ENCODE peak calls at places on chromosomes 5 and 9, in nine cellular contexts. U is GM23248; T is Peyer's patch; A is CD8-positive, alpha-beta T cell; E is neuronal stem cell; P is Panc1; B is kidney; J is breast epithelium; C is astrocyte. K is an unnamed sample.

GRCh38 chr9:38082456-38083287 is 13.6 kb upstream of the SHB start:
- DNase-seq in U (peak; percentile 39), T (no peak), A (no peak), E (no peak), P (no peak), B (peak; percentile 26), J (no peak), C (no peak), K (no peak)

GRCh38 chr9:94869415-94869838 is 142.9 kb downstream of the AOPEP start:
- DNase-seq in U (peak; percentile 81), T (no peak), A (no peak), E (no peak), P (no peak), B (no peak), J (no peak), C (peak; percentile 87), K (no peak)

GRCh38 chr5:72821776-72822175 is 5.3 kb downstream of the TNPO1 start:
- DNase-seq in U (no peak), T (no peak), A (no peak), E (no peak), P (no peak), B (no peak), J (no peak), C (no peak), K (no peak)

GRCh38 chr5:6096101-6096500 is 282.2 kb downstream of the MED10 start:
- DNase-seq in U (no peak), T (no peak), A (no peak), E (no peak), P (no peak), B (no peak), J (no peak), C (no peak), K (no peak)

GRCh38 chr9:111961575-111961974 is 65.0 kb downstream of the UGCG start:
- DNase-seq in U (peak; percentile 24), T (no peak), A (no peak), E (no peak), P (peak; percentile 71), B (peak; percentile 76), J (no peak), C (peak; percentile 79), K (no peak)

GRCh38 chr9:97858826-97859225 is 5.8 kb downstream of the FOXE1 start:
- DNase-seq in U (no peak), T (no peak), A (no peak), E (no peak), P (no peak), B (no peak), J (no peak), C (no peak), K (no peak)

GRCh38 chr9:16515879-16516289 is 354.6 kb downstream of the BNC2 start:
- DNase-seq in U (peak; percentile 79), T (no peak), A (no peak), E (no peak), P (no peak), B (no peak), J (no peak), C (peak; percentile 83), K (no peak)

GRCh38 chr5:169828385-169828784 is 151.9 kb downstream of the INSYN2B start:
- DNase-seq in U (no peak), T (no peak), A (no peak), E (no peak), P (no peak), B (no peak), J (no peak), C (peak; percentile 31), K (no peak)

GRCh38 chr9:136229096-136230065 is 16.2 kb downstream of the QSOX2 start:
- DNase-seq in U (no peak), T (no peak), A (no peak), E (no peak), P (no peak), B (no peak), J (no peak), C (peak; percentile 29), K (no peak)

GRCh38 chr9:110808599-110808980 is 140.0 kb downstream of the MUSK start:
- DNase-seq in U (no peak), T (no peak), A (no peak), E (no peak), P (no peak), B (no peak), J (no peak), C (no peak), K (no peak)

GRCh38 chr5:107919969-107920368 is 249.2 kb upstream of the EFNA5 start:
- DNase-seq in U (no peak), T (no peak), A (no peak), E (no peak), P (no peak), B (no peak), J (no peak), C (no peak), K (no peak)

GRCh38 chr5:74816875-74817274 is 49.3 kb downstream of the FAM169A start:
- DNase-seq in U (no peak), T (no peak), A (no peak), E (no peak), P (no peak), B (no peak), J (no peak), C (no peak), K (no peak)

GRCh38 chr5:134449167-134449566 is 37.5 kb upstream of the CDKN2AIPNL start:
- DNase-seq in U (no peak), T (no peak), A (no peak), E (no peak), P (no peak), B (no peak), J (no peak), C (no peak), K (no peak)

GRCh38 chr5:65927497-65928340 is 1.3 kb downstream of the ERBIN start:
- DNase-seq in U (peak; percentile 84), T (peak; percentile 45), A (no peak), E (no peak), P (no peak), B (no peak), J (no peak), C (peak; percentile 60), K (no peak)

GRCh38 chr5:172798422-172799215 is 27.6 kb upstream of the DUSP1 start:
- DNase-seq in U (peak; percentile 95), T (no peak), A (no peak), E (no peak), P (no peak), B (no peak), J (no peak), C (peak; percentile 94), K (no peak)

GRCh38 chr5:16970826-16971225 is 34.7 kb upstream of the MYO10 start:
- DNase-seq in U (peak; percentile 60), T (no peak), A (no peak), E (no peak), P (no peak), B (no peak), J (no peak), C (peak; percentile 34), K (no peak)

GRCh38 chr5:168106008-168106761 is 185.3 kb upstream of the WWC1 start:
- DNase-seq in U (peak; percentile 81), T (no peak), A (no peak), E (no peak), P (no peak), B (no peak), J (no peak), C (peak; percentile 93), K (no peak)

GRCh38 chr5:177429248-177430045 is 3.0 kb downstream of the GRK6 start:
- DNase-seq in U (no peak), T (peak; percentile 91), A (peak; percentile 86), E (no peak), P (no peak), B (peak; percentile 88), J (no peak), C (no peak), K (no peak)

DNA sequence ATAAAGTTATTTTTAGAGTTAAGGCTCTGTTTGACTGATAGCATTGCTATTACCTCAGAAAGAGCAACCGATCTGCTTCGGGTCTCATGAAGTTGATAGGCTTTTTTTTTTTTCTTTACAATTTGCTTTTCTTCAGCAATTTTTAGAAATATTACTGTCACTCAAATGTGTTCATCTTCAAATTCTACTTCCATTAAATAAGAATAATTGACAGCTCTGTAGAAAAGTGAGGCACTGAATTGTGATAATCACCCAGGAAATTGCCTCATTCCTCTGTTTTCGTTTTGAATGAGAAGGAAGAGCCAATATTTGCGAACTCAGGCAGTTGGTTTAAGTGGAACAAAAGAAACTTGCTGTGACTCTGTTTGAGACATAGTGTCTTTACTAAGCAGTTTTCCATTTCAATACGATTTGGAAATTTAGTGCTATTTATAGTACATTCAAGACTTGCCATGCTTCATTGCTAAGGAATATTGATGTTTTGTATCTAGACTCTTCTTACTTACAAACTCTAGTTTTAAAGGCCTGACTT is 700.5 kb upstream of the CDH10 start:
- DNase-seq in U (no peak), T (no peak), A (no peak), E (no peak), P (no peak), B (no peak), J (no peak), C (no peak), K (no peak)
- H3K27ac ChIP-seq in U (no peak overlapping the region), T (no peak overlapping the region), A (no peak overlapping the region), E (no peak overlapping the region), P (no peak overlapping the region), B (no peak overlapping the region), J (no peak overlapping the region), C (no peak overlapping the region), K (no peak overlapping the region)

GRCh38 chr9:104906441-104907277 is 21.3 kb downstream of the ABCA1 start:
- DNase-seq in U (peak; percentile 96), T (no peak), A (no peak), E (no peak), P (no peak), B (no peak), J (no peak), C (peak; percentile 81), K (no peak)
- H3K27ac ChIP-seq in U (peak overlapping the region; percentile 98), T (peak overlapping the region; percentile 42), A (no peak overlapping the region), E (no peak overlapping the region), P (no peak overlapping the region), B (no peak overlapping the region), J (peak overlapping the region; percentile 93), C (peak overlapping the region; percentile 61), K (no peak overlapping the region)

DNA sequence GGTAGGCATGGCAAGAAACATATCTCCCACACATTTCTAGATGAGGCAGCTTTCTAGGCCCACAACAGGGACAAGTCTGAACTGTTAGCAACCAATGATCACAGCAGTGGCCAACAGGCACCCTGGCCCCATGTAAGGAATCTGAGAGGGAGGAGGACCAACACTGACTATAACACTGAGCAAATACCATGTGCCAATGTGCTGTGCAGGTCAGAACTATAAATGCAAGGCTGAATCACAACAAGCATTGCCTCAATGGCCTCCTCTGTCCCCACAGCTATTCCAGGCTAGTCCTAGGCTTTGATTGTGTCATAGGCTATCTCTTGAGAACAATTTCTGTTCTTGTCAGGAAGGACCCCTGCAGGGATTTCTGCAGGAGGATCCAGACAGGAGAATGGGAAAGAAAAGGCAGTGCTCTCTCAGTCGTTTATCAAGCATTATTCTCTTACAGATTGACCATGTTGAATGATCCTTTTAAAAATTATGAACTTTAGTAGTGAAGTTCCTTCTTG is 221.2 kb downstream of the TLE1 start:
- DNase-seq in U (no peak), T (no peak), A (no peak), E (no peak), P (no peak), B (no peak), J (no peak), C (no peak), K (no peak)
- H3K27ac ChIP-seq in U (no peak overlapping the region), T (no peak overlapping the region), A (no peak overlapping the region), E (no peak overlapping the region), P (no peak overlapping the region), B (no peak overlapping the region), J (no peak overlapping the region), C (no peak overlapping the region), K (no peak overlapping the region)

DNA sequence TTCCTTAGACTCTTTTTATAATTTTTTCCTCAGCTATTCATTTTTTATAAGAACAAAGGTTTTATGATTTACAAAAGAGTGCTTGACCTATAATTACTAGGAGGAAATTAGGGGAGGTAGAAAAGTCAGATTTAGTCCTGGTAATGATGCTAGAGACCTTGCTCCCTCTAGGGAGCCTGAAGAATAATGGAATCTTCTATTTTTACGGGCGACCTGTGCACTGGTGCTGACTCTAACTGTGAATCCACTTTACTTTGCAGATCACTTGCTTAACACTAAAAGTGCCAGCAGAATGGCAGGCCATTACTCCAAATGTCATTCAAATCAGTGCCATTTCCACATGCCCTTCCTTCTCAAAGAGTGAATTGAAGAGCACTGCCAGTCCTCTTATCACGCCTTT is 359.4 kb upstream of the ARRDC3 start:
- DNase-seq in U (no peak), T (no peak), A (no peak), E (no peak), P (no peak), B (no peak), J (no peak), C (no peak), K (no peak)
- H3K27ac ChIP-seq in U (no peak overlapping the region), T (no peak overlapping the region), A (no peak overlapping the region), E (no peak overlapping the region), P (no peak overlapping the region), B (no peak overlapping the region), J (no peak overlapping the region), C (no peak overlapping the region), K (no peak overlapping the region)

K was measured in caudate nucleus.